ENCODE peak calls at places on chromosomes 7 and 10, in six cellular contexts. B is K562, N is H1, F is SK-N-SH, R is GM12878, Y is HL-60. C is an unnamed sample.

GRCh38 chr10:114914545-114914944 is 23.4 kb upstream of the TRUB1 start:
- DNase-seq in F (no peak), N (no peak), R (no peak), Y (no peak), B (no peak), C (no peak)

GRCh38 chr7:155438778-155439177 is 19.2 kb upstream of the EN2 start:
- DNase-seq in F (no peak), N (no peak), R (no peak), B (no peak), Y (no peak), C (no peak)

GRCh38 chr10:106355450-106355849 is 809.1 kb downstream of the SORCS1 start:
- DNase-seq in R (no peak), F (peak; percentile 8), N (peak; percentile 60), B (peak; percentile 0), Y (no peak), C (no peak)

GRCh38 chr10:7752251-7752650 is 35.5 kb downstream of the KIN start:
- DNase-seq in R (no peak), F (no peak), Y (no peak), N (no peak), B (no peak), C (no peak)

GRCh38 chr7:84629216-84629615 is 434.6 kb upstream of the SEMA3A start:
- DNase-seq in B (no peak), N (no peak), R (no peak), F (no peak), Y (no peak), C (no peak)

GRCh38 chr10:62903828-62904227 is 87.7 kb upstream of the EGR2 start:
- DNase-seq in N (no peak), B (peak; percentile 4), Y (no peak), F (no peak), R (no peak), C (no peak)

GRCh38 chr10:82394122-82394521 is 519.1 kb downstream of the NRG3 start:
- DNase-seq in B (no peak), R (no peak), Y (no peak), F (peak; percentile 27), N (no peak), C (no peak)

GRCh38 chr7:44113764-44114354 is 9.5 kb downstream of the POLD2 start:
- DNase-seq in Y (no peak), B (no peak), F (no peak), N (no peak), R (no peak), C (no peak)

GRCh38 chr7:106071999-106072714 is 40.0 kb downstream of the SYPL1 start:
- DNase-seq in N (no peak), B (peak; percentile 90), Y (no peak), R (no peak), F (peak; percentile 71), C (peak; percentile 87)

GRCh38 chr7:86949052-86949778 is 110.2 kb downstream of the ELAPOR2 start:
- DNase-seq in F (no peak), R (peak; percentile 31), B (no peak), N (no peak), Y (no peak), C (no peak)

GRCh38 chr10:90087197-90088007 is 386.0 kb downstream of the KIF20B start:
- DNase-seq in R (peak; percentile 69), F (no peak), N (no peak), B (no peak), Y (peak; percentile 14), C (no peak)

GRCh38 chr7:338295-339061 is 48.5 kb downstream of the FOXL3 start:
- DNase-seq in F (no peak), B (no peak), R (no peak), Y (no peak), N (no peak), C (no peak)

GRCh38 chr7:28207486-28208158 is 27.0 kb upstream of the JAZF1 start:
- DNase-seq in R (peak; percentile 41), N (no peak), B (no peak), F (no peak), Y (no peak), C (no peak)

GRCh38 chr7:7920481-7920880 is 48.1 kb upstream of the GLCCI1 start:
- DNase-seq in N (no peak), R (peak; percentile 76), Y (no peak), F (no peak), B (no peak), C (no peak)

GRCh38 chr10:117239031-117239430 is 1.9 kb upstream of the SLC18A2 start:
- DNase-seq in F (no peak), Y (no peak), B (no peak), N (no peak), R (no peak), C (no peak)

GRCh38 chr10:78455873-78456272 is 422.2 kb downstream of the RPS24 start:
- DNase-seq in N (no peak), Y (no peak), R (no peak), B (no peak), F (no peak), C (no peak)

GRCh38 chr7:43568529-43568928 is 14.4 kb upstream of the STK17A start:
- DNase-seq in B (no peak), F (no peak), R (no peak), Y (no peak), N (no peak), C (no peak)

GRCh38 chr10:23338155-23338828 is 6.3 kb downstream of the C10orf67 start:
- DNase-seq in N (no peak), Y (no peak), F (no peak), B (peak; percentile 10), R (no peak), C (peak; percentile 60)
- TF ChIP-seq GABPA in N (no peak), Y (no peak), F (no peak), B (no peak), R (no peak), C (no peak)

GRCh38 chr10:45008524-45009161 is 7.9 kb downstream of the ZNF22 start:
- DNase-seq in Y (peak; percentile 67), F (peak; percentile 57), R (peak; percentile 35), B (peak; percentile 87), N (no peak), C (peak; percentile 88)
- TF ChIP-seq GABPA in Y (no peak), F (no peak), R (no peak), B (peak; percentile 57), N (no peak), C (no peak)

DNA sequence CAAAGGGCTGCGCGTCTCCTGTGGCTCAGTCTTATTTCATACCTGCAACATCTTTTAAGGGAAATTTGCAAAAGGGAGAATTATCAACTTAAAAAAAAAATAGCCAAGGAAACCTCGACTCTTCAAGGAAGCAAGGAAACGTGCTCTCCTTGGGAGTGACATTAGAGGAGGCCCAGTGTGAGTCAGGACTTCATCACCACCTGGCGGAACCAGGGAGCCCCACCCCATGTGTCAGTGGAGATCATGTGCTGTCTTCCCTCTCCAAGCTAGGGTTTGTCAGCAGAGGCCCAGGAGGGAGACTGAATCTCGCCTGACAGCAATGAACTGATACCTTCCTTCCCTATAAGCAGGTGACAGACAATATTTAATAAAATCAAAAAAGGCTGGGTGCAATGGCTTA is 28.9 kb downstream of the POR start:
- DNase-seq in F (no peak), Y (no peak), R (no peak), N (no peak), B (peak; percentile 61), C (no peak)
- TF ChIP-seq GABPA in F (no peak), Y (no peak), R (no peak), N (no peak), B (no peak), C (no peak)

GRCh38 chr10:49169776-49170175 is 18.4 kb downstream of the TMEM273 start:
- DNase-seq in R (no peak), F (no peak), N (peak; percentile 17), B (no peak), Y (no peak), C (no peak)

GRCh38 chr10:49170632-49171325 is 17.4 kb downstream of the TMEM273 start:
- DNase-seq in N (peak; percentile 30), F (no peak), B (peak; percentile 28), Y (no peak), R (no peak), C (no peak)

GRCh38 chr10:49167629-49168540 is 20.3 kb downstream of the TMEM273 start:
- DNase-seq in B (peak; percentile 45), F (no peak), R (no peak), Y (no peak), N (no peak), C (no peak)

GRCh38 chr10:49166804-49167628 is 21.2 kb downstream of the TMEM273 start:
- DNase-seq in B (peak; percentile 62), F (no peak), Y (no peak), N (no peak), R (no peak), C (no peak)

DNA sequence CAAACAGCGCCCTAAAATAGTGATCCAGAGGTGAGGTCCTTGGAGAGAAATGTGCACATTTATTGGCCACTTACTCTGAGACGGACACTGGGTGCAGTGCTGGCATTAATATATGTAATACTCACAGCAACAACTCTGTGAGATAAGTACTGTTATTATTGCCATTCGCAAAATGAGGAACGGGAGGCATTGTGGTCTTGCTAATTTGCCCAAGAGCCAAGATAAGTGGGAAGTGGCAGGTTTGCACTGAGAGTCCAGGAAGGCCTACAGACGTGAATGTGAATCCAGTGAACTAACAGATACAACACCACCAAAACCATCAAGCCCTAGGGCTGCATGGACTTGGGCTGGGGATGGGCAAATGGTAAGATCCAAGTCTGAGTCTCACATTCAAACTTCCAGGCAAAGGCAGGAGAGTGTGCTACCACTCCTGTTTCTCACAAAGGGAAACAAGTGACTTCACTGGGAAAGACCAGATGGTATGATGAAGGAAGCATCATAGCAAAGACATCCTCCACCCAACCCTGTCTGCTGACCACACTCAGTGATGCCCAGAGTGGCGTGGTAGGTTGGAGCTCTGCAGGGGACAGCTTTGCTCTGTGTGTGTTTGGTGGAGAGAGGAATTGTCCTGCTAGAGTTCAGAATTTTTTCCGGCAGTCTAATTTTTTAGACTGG is 19.2 kb downstream of the TMEM273 start:
- DNase-seq in B (no peak), N (peak; percentile 7), R (no peak), Y (no peak), F (no peak), C (no peak)
- TF ChIP-seq GABPA in B (no peak), N (no peak), R (no peak), Y (no peak), F (no peak), C (no peak)

GRCh38 chr7:56157238-56157790 is 41.1 kb upstream of the NUPR2 start:
- DNase-seq in N (no peak), F (no peak), Y (no peak), B (no peak), R (no peak), C (no peak)
- TF ChIP-seq GABPA in N (no peak), F (no peak), Y (no peak), B (no peak), R (no peak), C (no peak)

C was measured in HepG2.